ENCODE peak calls at places on chromosomes 11 and 22, in seven cellular contexts. D is iris pigment epithelial cell; J is mucosa of descending colon; X is stimulated activated CD4-positive, alpha-beta T cell treated with anti-CD3 and anti-CD28 coated beads, Interleukin-1b, Interleukin-23, amount 100 ng/mL, for 4 hours; I is iPS-NIHi11; C is SHP77; U is fibroblast of the conjunctiva. F is an unnamed sample.

GRCh38 chr11:67312187-67313021 is 9.1 kb downstream of the SSH3 start:
- DNase-seq in U (no peak), D (no peak), J (peak; percentile 85), C (no peak), I (no peak), X (no peak), F (no peak)

GRCh38 chr11:32884770-32885384 is 7.7 kb upstream of the QSER1 start:
- DNase-seq in X (no peak), D (peak; percentile 40), C (peak; percentile 14), U (no peak), J (no peak), I (peak; percentile 14), F (no peak)

GRCh38 chr22:31098633-31099110 is 8.7 kb downstream of the SELENOM start:
- DNase-seq in I (peak; percentile 93), U (no peak), J (peak; percentile 75), C (no peak), D (no peak), X (no peak), F (peak; percentile 90)

GRCh38 chr11:125925804-125926203 is 20.0 kb upstream of the VSIG10L2 start:
- DNase-seq in I (no peak), X (no peak), D (no peak), J (no peak), C (no peak), U (no peak), F (no peak)

GRCh38 chr11:98227266-98227665 is 793.5 kb upstream of the CNTN5 start:
- DNase-seq in J (no peak), D (no peak), C (no peak), I (no peak), U (peak; percentile 5), X (no peak), F (no peak)

GRCh38 chr22:47091241-47091691 is 328.8 kb downstream of the TBC1D22A start:
- DNase-seq in J (no peak), C (no peak), U (no peak), X (no peak), I (no peak), D (peak; percentile 52), F (no peak)

GRCh38 chr22:44964722-44965078 is 45.1 kb downstream of the PHF21B start:
- DNase-seq in X (no peak), D (no peak), I (no peak), C (peak; percentile 41), U (no peak), J (no peak), F (no peak)

GRCh38 chr22:23029521-23030228 is 40.6 kb upstream of the GNAZ start:
- DNase-seq in X (no peak), U (no peak), D (no peak), C (no peak), I (no peak), J (no peak), F (no peak)

GRCh38 chr11:79794484-79795393 is 353.9 kb upstream of the TENM4 start:
- DNase-seq in I (peak; percentile 10), J (no peak), X (no peak), U (no peak), D (no peak), C (no peak), F (no peak)

GRCh38 chr11:121467965-121468364 is 15.2 kb upstream of the SORL1-AS1 start:
- DNase-seq in I (no peak), U (no peak), J (no peak), X (peak; percentile 62), C (no peak), D (no peak), F (no peak)

GRCh38 chr11:35842958-35843357 is 100.9 kb upstream of the LDLRAD3 start:
- DNase-seq in X (no peak), D (no peak), J (no peak), C (no peak), U (no peak), I (no peak), F (no peak)

GRCh38 chr11:20310137-20310536 is 53.4 kb upstream of the HTATIP2 start:
- DNase-seq in C (peak; percentile 3), X (no peak), D (no peak), J (no peak), U (no peak), I (no peak), F (no peak)

GRCh38 chr11:58629857-58630256 is 7.4 kb downstream of the CNTF start:
- DNase-seq in J (peak; percentile 59), X (no peak), I (peak; percentile 57), D (peak; percentile 71), U (peak; percentile 61), C (peak; percentile 4), F (no peak)

GRCh38 chr22:38465673-38466490 is 2.0 kb upstream of the KDELR3 start:
- DNase-seq in I (no peak), X (no peak), C (no peak), D (no peak), U (no peak), J (no peak), F (peak; percentile 48)

GRCh38 chr11:10920205-10920604 is 62.4 kb upstream of the ZBED5 start:
- DNase-seq in I (no peak), D (peak; percentile 92), U (no peak), C (no peak), X (no peak), J (no peak), F (no peak)

GRCh38 chr11:59135648-59136461 is 6.8 kb upstream of the FAM111A start:
- DNase-seq in D (peak; percentile 74), J (peak; percentile 92), I (peak; percentile 87), U (peak; percentile 55), C (peak; percentile 40), X (peak; percentile 87), F (peak; percentile 88)

GRCh38 chr11:8863838-8864237 is 47.2 kb upstream of the AKIP1 start:
- DNase-seq in X (no peak), C (no peak), I (no peak), U (peak; percentile 63), D (peak; percentile 86), J (no peak), F (no peak)

GRCh38 chr22:26416670-26417270 is 12.3 kb upstream of the ASPHD2 start:
- DNase-seq in X (no peak), J (no peak), D (peak; percentile 70), U (peak; percentile 35), I (peak; percentile 70), C (no peak), F (no peak)

GRCh38 chr11:106344392-106344791 is 266.9 kb downstream of the AASDHPPT start:
- DNase-seq in C (no peak), X (no peak), U (peak; percentile 81), I (no peak), D (peak; percentile 89), J (no peak), F (no peak)

GRCh38 chr11:57536947-57537654 is at the start of gene SMTNL1:
- DNase-seq in J (no peak), C (no peak), D (no peak), I (peak; percentile 29), U (no peak), X (no peak), F (peak; percentile 52)

GRCh38 chr11:44852952-44853351 is 97.7 kb downstream of the TP53I11 start:
- DNase-seq in I (no peak), U (no peak), J (no peak), X (no peak), D (no peak), C (no peak), F (no peak)

GRCh38 chr22:23685205-23685784 is 5.5 kb upstream of the RGL4 start:
- DNase-seq in U (no peak), D (peak; percentile 45), I (no peak), X (no peak), C (no peak), J (no peak), F (no peak)

GRCh38 chr22:28989484-28989883 is 72.1 kb downstream of the C22orf31 start:
- DNase-seq in I (no peak), J (no peak), D (peak; percentile 27), X (no peak), C (no peak), U (no peak), F (no peak)

GRCh38 chr11:28049338-28050216 is 58.4 kb downstream of the KIF18A start:
- DNase-seq in U (no peak), J (no peak), X (no peak), C (no peak), D (peak; percentile 71), I (no peak), F (no peak)

GRCh38 chr11:22193348-22194051 is 615 bp downstream of the ANO5 start:
- DNase-seq in I (peak; percentile 60), D (no peak), U (no peak), C (no peak), X (no peak), J (peak; percentile 24), F (peak; percentile 69)

GRCh38 chr11:126054412-126054811 is 8.3 kb downstream of the CDON start:
- DNase-seq in U (no peak), C (no peak), I (no peak), D (no peak), J (no peak), X (no peak), F (no peak)

GRCh38 chr11:13440100-13440855 is 22.7 kb downstream of the BTBD10 start:
- DNase-seq in C (peak; percentile 4), J (peak; percentile 41), U (peak; percentile 83), X (no peak), I (peak; percentile 29), D (peak; percentile 96), F (no peak)

F was measured in ecto neural progenitor cell.